ENCODE peak calls at places on chromosomes 5 and 9, in six cellular contexts. D is lower lobe of right lung; U is kidney; H is SJSA1; J is naive thymus-derived CD4-positive, alpha-beta T cell; R is heart right ventricle. K is an unnamed sample.

GRCh38 chr9:92759990-92760893 is 4.4 kb downstream of the BICD2 start:
- DNase-seq in D (peak; percentile 72), U (peak; percentile 60), H (no peak), J (no peak), R (peak; percentile 80), K (peak; percentile 33)

GRCh38 chr5:145130996-145131395 is 704.1 kb downstream of the PRELID2 start:
- DNase-seq in D (no peak), U (no peak), H (no peak), J (no peak), R (no peak), K (no peak)

GRCh38 chr9:87039809-87040392 is 92.6 kb upstream of the GAS1 start:
- DNase-seq in D (no peak), U (no peak), H (no peak), J (no peak), R (no peak), K (no peak)

GRCh38 chr9:101264727-101265126 is 120.1 kb downstream of the BAAT start:
- DNase-seq in D (no peak), U (no peak), H (no peak), J (no peak), R (no peak), K (no peak)

GRCh38 chr9:88534456-88535225 is at the start of gene NXNL2:
- DNase-seq in D (peak; percentile 85), U (peak; percentile 95), H (peak; percentile 12), J (peak; percentile 21), R (peak; percentile 59), K (peak; percentile 36)

GRCh38 chr9:135662758-135663450 is at the start of gene LCN9:
- DNase-seq in D (no peak), U (peak; percentile 53), H (no peak), J (no peak), R (no peak), K (no peak)

GRCh38 chr5:10123254-10123989 is 126.3 kb downstream of the ATPSCKMT start:
- DNase-seq in D (no peak), U (no peak), H (no peak), J (no peak), R (no peak), K (no peak)

GRCh38 chr5:4700082-4700481 is 440.0 kb upstream of the ADAMTS16 start:
- DNase-seq in D (peak; percentile 80), U (peak; percentile 79), H (peak; percentile 26), J (no peak), R (peak; percentile 23), K (no peak)

GRCh38 chr5:151534345-151534744 is 56.8 kb downstream of the FAT2 start:
- DNase-seq in D (no peak), U (no peak), H (no peak), J (no peak), R (no peak), K (no peak)

GRCh38 chr9:122642226-122642625 is 15.2 kb downstream of the OR1B1 start:
- DNase-seq in D (no peak), U (no peak), H (no peak), J (no peak), R (no peak), K (no peak)

GRCh38 chr5:59040007-59040803 is 457.3 kb downstream of the RAB3C start:
- DNase-seq in D (no peak), U (no peak), H (no peak), J (no peak), R (no peak), K (no peak)

GRCh38 chr5:138263581-138263980 is 10.8 kb downstream of the GFRA3 start:
- DNase-seq in D (no peak), U (no peak), H (no peak), J (no peak), R (no peak), K (no peak)

GRCh38 chr9:23123048-23123632 is 676.5 kb downstream of the DMRTA1 start:
- DNase-seq in D (no peak), U (no peak), H (peak; percentile 0), J (no peak), R (no peak), K (no peak)

GRCh38 chr5:17248999-17249634 is 31.7 kb downstream of the BASP1 start:
- DNase-seq in D (no peak), U (no peak), H (peak; percentile 90), J (no peak), R (no peak), K (no peak)

GRCh38 chr9:132125944-132126720 is 35.7 kb upstream of the NTNG2 start:
- DNase-seq in D (no peak), U (no peak), H (no peak), J (no peak), R (no peak), K (no peak)

GRCh38 chr5:91928751-91929521 is 545.8 kb upstream of the ARRDC3 start:
- DNase-seq in D (no peak), U (no peak), H (peak; percentile 7), J (no peak), R (no peak), K (no peak)

GRCh38 chr5:17763301-17763700 is 129.0 kb downstream of the TAF11L14 start:
- DNase-seq in D (no peak), U (no peak), H (no peak), J (no peak), R (no peak), K (no peak)

GRCh38 chr9:122562134-122562760 is 9.3 kb downstream of the OR1N2 start:
- DNase-seq in D (no peak), U (no peak), H (no peak), J (no peak), R (no peak), K (no peak)

GRCh38 chr9:22244141-22245011 is 202.2 kb upstream of the DMRTA1 start:
- DNase-seq in D (no peak), U (no peak), H (peak; percentile 33), J (no peak), R (no peak), K (no peak)

GRCh38 chr9:126599047-126599650 is 14.6 kb upstream of the LMX1B start:
- DNase-seq in D (no peak), U (no peak), H (no peak), J (no peak), R (no peak), K (no peak)

GRCh38 chr5:109792613-109793012 is 102.9 kb downstream of the MAN2A1 start:
- DNase-seq in D (no peak), U (no peak), H (no peak), J (no peak), R (no peak), K (no peak)

GRCh38 chr5:65760504-65761275 is 38.7 kb downstream of the NLN start:
- DNase-seq in D (no peak), U (no peak), H (peak; percentile 33), J (no peak), R (peak; percentile 56), K (no peak)

GRCh38 chr9:82212885-82213284 is 224.3 kb downstream of the SPATA31D1 start:
- DNase-seq in D (no peak), U (no peak), H (no peak), J (no peak), R (no peak), K (no peak)

GRCh38 chr5:15885156-15885555 is 294.4 kb downstream of the MARCHF11 start:
- DNase-seq in D (no peak), U (no peak), H (peak; percentile 50), J (no peak), R (no peak), K (no peak)

DNA sequence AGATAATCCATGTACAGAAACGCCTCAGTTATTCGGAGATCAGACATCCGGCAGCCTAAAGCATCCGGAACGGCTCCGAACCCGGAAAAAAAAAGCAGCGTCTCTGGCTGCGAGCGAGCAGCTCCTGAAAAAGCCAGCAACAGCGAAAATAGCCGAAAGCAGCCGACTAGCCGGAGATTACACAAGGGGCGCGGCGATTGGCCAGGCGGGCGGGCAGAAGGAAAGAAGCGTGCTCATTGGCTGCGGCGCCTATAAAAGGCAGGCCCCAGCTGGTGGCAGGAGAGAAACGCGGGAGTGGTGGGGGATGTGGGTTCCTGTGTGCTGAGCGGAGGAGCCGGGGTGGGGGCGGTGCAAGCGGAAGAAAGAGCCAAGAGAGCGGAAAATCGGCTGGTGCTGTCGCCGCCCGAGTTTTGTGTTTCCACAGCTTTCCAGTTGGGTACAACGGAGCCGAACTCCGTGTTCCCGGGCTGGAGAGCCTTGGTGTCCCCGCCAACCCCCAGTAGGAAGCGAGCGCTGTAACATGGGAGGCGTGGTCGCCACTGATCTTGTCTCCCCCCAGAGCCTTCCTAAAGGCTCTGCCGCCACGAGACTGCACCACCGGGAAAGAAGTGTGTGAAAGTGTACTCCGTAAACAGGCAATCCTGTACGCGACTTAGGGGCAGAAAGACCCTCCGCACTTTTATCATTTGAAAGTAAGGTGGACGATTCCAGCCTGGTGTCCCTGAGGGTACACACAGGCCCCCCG is at the start of gene ARL15:
- DNase-seq in D (peak; percentile 99), U (peak; percentile 100), H (peak; percentile 93), J (peak; percentile 95), R (peak; percentile 99), K (peak; percentile 96)
- H3K27ac ChIP-seq in D (peak within 1 kb of the TSS; percentile 87), U (peak within 1 kb of the TSS; percentile 93), H (peak within 1 kb of the TSS; percentile 40), J (peak within 1 kb of the TSS; percentile 78), R (peak within 1 kb of the TSS; percentile 92), K (peak within 1 kb of the TSS; percentile 40)

GRCh38 chr9:17165734-17166133 is 30.9 kb downstream of the CNTLN start:
- DNase-seq in D (no peak), U (no peak), H (no peak), J (no peak), R (no peak), K (no peak)
- H3K9me3 ChIP-seq in D (peaks cover 5% of the 10 kb centered on the region), U (no peaks in the 10 kb centered on the region), H (no peaks in the 10 kb centered on the region), J (no peaks in the 10 kb centered on the region), R (peaks cover 25% of the 10 kb centered on the region), K (peaks cover 8% of the 10 kb centered on the region)

GRCh38 chr9:129109952-129110739 is 447 bp downstream of the CRAT start:
- DNase-seq in D (no peak), U (peak; percentile 78), H (peak; percentile 75), J (peak; percentile 22), R (peak; percentile 42), K (no peak)

GRCh38 chr9:129107651-129108050 is 2.9 kb downstream of the CRAT start:
- DNase-seq in D (no peak), U (peak; percentile 52), H (no peak), J (no peak), R (no peak), K (no peak)

GRCh38 chr9:129109504-129109903 is 1.1 kb downstream of the CRAT start:
- DNase-seq in D (no peak), U (peak; percentile 69), H (no peak), J (no peak), R (no peak), K (no peak)

GRCh38 chr9:129108083-129108804 is 2.3 kb downstream of the CRAT start:
- DNase-seq in D (no peak), U (peak; percentile 78), H (no peak), J (no peak), R (no peak), K (no peak)

DNA sequence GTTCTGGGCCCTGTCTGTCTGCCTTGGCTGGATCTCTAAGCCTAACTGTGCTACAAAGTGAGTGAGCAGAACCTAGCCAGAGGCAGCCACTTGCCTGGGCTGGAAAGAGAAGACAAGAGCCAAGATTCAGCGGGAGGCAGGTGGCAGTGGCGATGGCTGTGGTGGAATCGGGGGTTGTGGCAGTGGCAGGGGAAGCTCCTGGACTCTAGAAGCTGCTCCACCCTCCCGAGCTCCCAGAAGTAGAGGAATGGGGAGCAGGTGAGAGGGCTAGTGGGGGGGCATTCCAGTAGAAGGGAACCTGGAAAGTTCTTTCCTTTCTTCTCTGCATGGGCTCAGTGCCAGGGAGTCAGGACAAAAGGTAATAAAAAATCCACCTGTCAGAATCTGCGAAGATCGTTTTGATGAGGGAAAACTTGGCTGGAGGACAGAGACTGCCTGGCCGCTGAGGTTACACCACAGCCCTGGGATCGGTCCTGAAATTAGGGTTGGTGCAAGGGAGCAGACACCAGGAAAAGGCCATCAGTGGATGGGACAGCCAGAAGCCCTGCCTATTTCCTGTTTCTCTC is 1.7 kb downstream of the CRAT start:
- DNase-seq in D (no peak), U (peak; percentile 60), H (no peak), J (no peak), R (no peak), K (no peak)
- H3K4me3 ChIP-seq in D (no peak overlapping the region), U (no peak overlapping the region), H (no peak overlapping the region), J (no peak overlapping the region), R (no peak overlapping the region), K (no peak overlapping the region)

GRCh38 chr5:73215891-73216610 is 43.1 kb downstream of the TMEM174 start:
- DNase-seq in D (peak; percentile 80), U (peak; percentile 91), H (peak; percentile 95), J (peak; percentile 54), R (peak; percentile 58), K (peak; percentile 13)
- H3K27ac ChIP-seq in D (no peak overlapping the region), U (no peak overlapping the region), H (peak overlapping the region; percentile 43), J (no peak overlapping the region), R (no peak overlapping the region), K (peak overlapping the region; percentile 29)

K was measured in thoracic aorta.